ENCODE peak calls at places on chromosomes 5 and 9, in ten cellular contexts. A is RWPE1, U is PC-9, J is GM12865, Y is prostate gland, F is tibial artery, K is kidney, T is GM13977, B is upper lobe of left lung, L is GM10248. E is an unnamed sample.

GRCh38 chr5:644971-645370 is 32.8 kb downstream of the CEP72 start:
- DNase-seq in A (no peak), U (no peak), J (no peak), Y (no peak), F (no peak), K (peak; percentile 45), T (no peak), B (no peak), L (no peak), E (no peak)

GRCh38 chr9:86741311-86742215 is 205.7 kb downstream of the GAS1 start:
- DNase-seq in A (peak; percentile 92), U (peak; percentile 100), J (no peak), Y (no peak), F (no peak), K (no peak), T (no peak), B (no peak), L (no peak), E (no peak)

GRCh38 chr9:89021154-89021803 is 30.0 kb downstream of the S1PR3 start:
- DNase-seq in A (peak; percentile 63), U (peak; percentile 85), J (no peak), Y (no peak), F (peak; percentile 75), K (peak; percentile 77), T (no peak), B (no peak), L (no peak), E (no peak)

GRCh38 chr5:167271061-167271460 is 1020.4 kb upstream of the WWC1 start:
- DNase-seq in A (no peak), U (no peak), J (no peak), Y (no peak), F (no peak), K (no peak), T (no peak), B (no peak), L (no peak), E (no peak)

GRCh38 chr9:137156567-137157375 is 13.1 kb downstream of the LRRC26 start:
- DNase-seq in A (peak; percentile 84), U (no peak), J (peak; percentile 64), Y (no peak), F (no peak), K (no peak), T (peak; percentile 83), B (peak; percentile 89), L (peak; percentile 83), E (no peak)

GRCh38 chr9:92655896-92656536 is 13.9 kb downstream of the IPPK start:
- DNase-seq in A (no peak), U (no peak), J (no peak), Y (no peak), F (no peak), K (no peak), T (no peak), B (no peak), L (no peak), E (no peak)

GRCh38 chr5:178199581-178200434 is 4.5 kb upstream of the HNRNPAB start:
- DNase-seq in A (peak; percentile 66), U (no peak), J (no peak), Y (peak; percentile 57), F (no peak), K (no peak), T (no peak), B (no peak), L (peak; percentile 6), E (peak; percentile 16)

GRCh38 chr5:170640731-170641588 is 137.1 kb downstream of the KCNIP1 start:
- DNase-seq in A (no peak), U (peak; percentile 20), J (no peak), Y (no peak), F (no peak), K (peak; percentile 22), T (no peak), B (no peak), L (no peak), E (no peak)

DNA sequence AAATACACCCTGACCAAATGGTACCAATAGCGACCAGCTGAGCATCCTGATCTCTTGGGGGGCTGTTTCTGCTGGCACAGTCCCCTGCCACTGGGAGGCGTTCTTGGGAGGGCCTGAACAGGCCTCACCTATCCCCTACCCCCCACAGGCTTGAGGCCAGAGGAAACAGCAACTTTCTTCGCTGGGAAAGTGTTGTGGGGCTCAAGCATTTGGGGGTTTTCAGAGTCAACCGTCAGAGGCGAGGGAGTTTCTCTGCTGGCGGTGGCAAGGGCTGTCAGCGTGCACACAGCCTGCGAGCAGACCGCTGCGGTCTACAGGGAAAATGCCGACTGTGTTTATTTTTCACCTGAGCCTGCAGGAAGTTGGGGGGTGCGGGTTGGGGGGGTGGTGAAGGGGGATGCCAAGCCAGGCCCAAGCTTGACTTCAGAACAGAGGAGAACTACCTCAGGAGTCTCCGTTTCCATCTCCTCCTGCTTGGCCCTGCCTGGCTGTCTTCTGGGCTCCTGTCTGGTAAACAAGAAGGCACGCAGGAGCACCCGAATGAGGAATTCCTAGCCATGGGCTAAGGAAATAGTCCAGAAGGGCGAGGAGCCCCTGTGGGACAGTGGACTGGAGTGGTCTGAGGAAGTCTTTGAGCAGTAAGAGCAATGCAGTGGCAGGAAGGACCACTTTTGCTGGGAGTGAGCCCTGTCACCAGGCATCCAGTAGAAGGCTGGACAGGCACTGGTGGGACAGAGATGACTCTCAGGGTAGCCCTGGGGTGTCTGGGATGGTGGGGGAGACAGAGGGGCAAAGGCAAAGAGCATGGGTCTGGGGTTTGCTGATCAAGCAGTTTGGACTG is 18.1 kb downstream of the TCF7 start:
- DNase-seq in A (no peak), U (no peak), J (peak; percentile 96), Y (no peak), F (peak; percentile 56), K (peak; percentile 59), T (peak; percentile 72), B (no peak), L (peak; percentile 80), E (no peak)
- TF ChIP-seq CTCF in A (no peak), U (no peak), J (peak; percentile 70), Y (no peak), F (no peak), K (no peak), T (peak; percentile 74), B (no peak), L (peak; percentile 62), E (no peak)

DNA sequence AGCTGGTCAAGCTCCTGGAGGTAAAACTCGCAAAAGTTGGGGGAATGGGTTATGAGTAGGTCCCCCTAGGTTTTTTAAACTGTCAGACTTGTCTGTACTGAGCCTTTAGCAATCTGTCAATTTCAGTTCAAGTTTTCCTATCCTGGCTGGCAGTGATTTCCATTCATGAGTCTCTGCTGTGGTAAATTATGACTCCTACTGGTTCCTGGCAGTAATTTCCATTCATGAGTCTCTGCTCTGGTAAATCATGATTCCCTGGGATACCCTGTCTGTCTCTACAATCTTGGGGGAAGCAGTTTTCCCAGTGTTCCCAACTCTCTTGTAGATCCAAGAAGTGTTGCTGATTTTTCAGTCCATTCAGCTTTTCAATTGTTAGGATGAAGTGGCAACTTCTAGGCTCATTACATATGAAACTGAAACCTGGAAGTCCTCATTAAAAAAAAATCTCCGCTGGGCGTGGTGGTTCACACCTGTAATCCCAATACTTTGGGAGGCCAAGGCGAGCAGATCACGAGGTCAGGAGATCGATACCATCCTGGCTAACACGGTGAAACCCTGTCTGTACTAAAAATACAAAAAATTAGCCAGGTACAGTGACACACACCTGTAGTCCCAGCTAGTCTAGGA is 91.3 kb upstream of the GPBP1 start:
- DNase-seq in A (peak; percentile 57), U (peak; percentile 44), J (no peak), Y (no peak), F (no peak), K (no peak), T (no peak), B (no peak), L (no peak), E (no peak)
- TF ChIP-seq CTCF in A (peak; percentile 15), U (peak; percentile 76), J (no peak), Y (no peak), F (no peak), K (no peak), T (no peak), B (no peak), L (no peak), E (no peak)

GRCh38 chr5:149238540-149238939 is 33.1 kb upstream of the AFAP1L1 start:
- DNase-seq in A (no peak), U (no peak), J (no peak), Y (no peak), F (no peak), K (no peak), T (no peak), B (peak; percentile 33), L (no peak), E (no peak)

GRCh38 chr5:149240354-149240998 is 31.2 kb upstream of the AFAP1L1 start:
- DNase-seq in A (no peak), U (no peak), J (peak; percentile 57), Y (no peak), F (no peak), K (peak; percentile 87), T (peak; percentile 24), B (no peak), L (peak; percentile 30), E (no peak)

GRCh38 chr5:149235841-149236240 is 35.8 kb upstream of the AFAP1L1 start:
- DNase-seq in A (no peak), U (no peak), J (no peak), Y (no peak), F (no peak), K (no peak), T (no peak), B (no peak), L (no peak), E (no peak)

GRCh38 chr5:149239917-149240316 is 31.7 kb upstream of the AFAP1L1 start:
- DNase-seq in A (no peak), U (no peak), J (no peak), Y (no peak), F (no peak), K (no peak), T (no peak), B (no peak), L (no peak), E (no peak)

GRCh38 chr5:149237662-149238061 is 34.0 kb upstream of the AFAP1L1 start:
- DNase-seq in A (no peak), U (no peak), J (no peak), Y (no peak), F (no peak), K (no peak), T (no peak), B (no peak), L (no peak), E (no peak)
- TF ChIP-seq CTCF in A (no peak), U (no peak), J (no peak), Y (no peak), F (no peak), K (no peak), T (no peak), B (no peak), L (no peak), E (no peak)

GRCh38 chr5:146707316-146707715 is 171.2 kb downstream of the PPP2R2B start:
- DNase-seq in A (no peak), U (no peak), J (no peak), Y (no peak), F (no peak), K (no peak), T (no peak), B (peak; percentile 25), L (no peak), E (no peak)

GRCh38 chr5:146703499-146703898 is 175.1 kb downstream of the PPP2R2B start:
- DNase-seq in A (peak; percentile 43), U (no peak), J (no peak), Y (no peak), F (no peak), K (no peak), T (no peak), B (no peak), L (no peak), E (no peak)

GRCh38 chr5:146704949-146705665 is 173.4 kb downstream of the PPP2R2B start:
- DNase-seq in A (no peak), U (no peak), J (no peak), Y (no peak), F (no peak), K (no peak), T (no peak), B (no peak), L (no peak), E (no peak)

GRCh38 chr5:146703899-146704298 is 174.7 kb downstream of the PPP2R2B start:
- DNase-seq in A (peak; percentile 86), U (no peak), J (no peak), Y (no peak), F (no peak), K (no peak), T (no peak), B (no peak), L (no peak), E (no peak)

GRCh38 chr5:146706321-146706972 is 172.1 kb downstream of the PPP2R2B start:
- DNase-seq in A (no peak), U (no peak), J (peak; percentile 4), Y (no peak), F (no peak), K (no peak), T (no peak), B (peak; percentile 57), L (no peak), E (no peak)
- TF ChIP-seq CTCF in A (no peak), U (no peak), J (no peak), Y (no peak), F (no peak), K (no peak), T (no peak), B (no peak), L (no peak), E (no peak)